ENCODE peak calls at places on chromosomes 13 and 19, in four cellular contexts. N is hepatocyte, I is heart left ventricle, R is upper lobe of left lung. E is an unnamed sample. For H3K9me3 and H3K27me3, the result is how much of the 10 kb centered on the place peaks cover.

GRCh38 chr13:34942732-34943674 is 933 bp downstream of the NBEA start:
- DNase-seq in N (peak), R (peak), I (peak), E (peak)

GRCh38 chr13:85879014-85879413 is 79.8 kb upstream of the SLITRK6 start:
- DNase-seq in I (no peak), N (no peak), R (no peak), E (no peak)

GRCh38 chr19:53158119-53158656 is 665 bp downstream of the ZNF347 start:
- DNase-seq in R (peak), N (peak), I (peak), E (peak)

GRCh38 chr19:40341601-40342482 is 6.4 kb downstream of the C19orf47 start:
- DNase-seq in R (peak), N (no peak), I (peak), E (no peak)

GRCh38 chr19:9914315-9915207 is 21.8 kb downstream of the OLFM2 start:
- DNase-seq in I (peak), R (peak), N (peak), E (peak)

GRCh38 chr13:110359840-110360301 is 52.8 kb downstream of the COL4A2 start:
- DNase-seq in R (no peak), N (no peak), I (no peak), E (no peak)

GRCh38 chr19:14440049-14440448 is 6.9 kb downstream of the PKN1 start:
- DNase-seq in R (peak), N (no peak), I (peak), E (peak)

GRCh38 chr13:35876601-35877000 is 254.6 kb downstream of the DCLK1 start:
- DNase-seq in I (no peak), R (no peak), N (no peak), E (no peak)

GRCh38 chr19:18046066-18046718 is 38.2 kb downstream of the ARRDC2 start:
- DNase-seq in R (no peak), I (no peak), N (no peak), E (no peak)

GRCh38 chr19:28217064-28217463 is 995.9 kb downstream of the UQCRFS1 start:
- DNase-seq in R (no peak), I (no peak), N (no peak), E (no peak)

GRCh38 chr13:83890358-83890757 is 8.1 kb upstream of the SLITRK1 start:
- DNase-seq in N (no peak), R (no peak), I (no peak), E (no peak)

GRCh38 chr13:19673473-19674430 is 40.3 kb downstream of the MPHOSPH8 start:
- DNase-seq in R (no peak), I (no peak), N (no peak), E (no peak)

GRCh38 chr19:54178581-54179261 is 5.8 kb upstream of the TMC4 start:
- DNase-seq in I (no peak), R (no peak), N (no peak), E (no peak)

GRCh38 chr19:19661675-19662251 is 1.7 kb downstream of the ATP13A1 start:
- DNase-seq in R (no peak), N (no peak), I (no peak), E (peak)

GRCh38 chr19:48398329-48399235 is 5.1 kb downstream of the GRIN2D start:
- DNase-seq in R (peak), I (peak), N (peak), E (peak)

GRCh38 chr13:51286135-51287002 is 53.1 kb upstream of the SERPINE3 start:
- DNase-seq in N (peak), I (peak), R (peak), E (peak)

GRCh38 chr19:17784201-17785008 is 10.5 kb upstream of the B3GNT3 start:
- DNase-seq in R (peak), I (peak), N (peak), E (peak)

GRCh38 chr19:40663712-40664692 is 26.4 kb downstream of the NUMBL start:
- DNase-seq in N (peak), I (peak), R (no peak), E (no peak)

GRCh38 chr13:31862828-31863227 is 123.5 kb downstream of the RXFP2 start:
- DNase-seq in R (no peak), I (no peak), N (no peak), E (no peak)

GRCh38 chr19:3062165-3063105 is at the start of gene TLE5:
- DNase-seq in R (peak), N (peak), I (peak), E (peak)

GRCh38 chr13:82655518-82655855 is 1226.8 kb downstream of the SLITRK1 start:
- DNase-seq in N (no peak), R (no peak), I (no peak), E (no peak)

GRCh38 chr19:4327252-4327876 is 11.3 kb downstream of the STAP2 start:
- DNase-seq in R (peak), I (peak), N (peak), E (peak)

GRCh38 chr19:5934779-5935472 is 20.9 kb downstream of the CAPS start:
- DNase-seq in N (peak), R (no peak), I (peak), E (no peak)

DNA sequence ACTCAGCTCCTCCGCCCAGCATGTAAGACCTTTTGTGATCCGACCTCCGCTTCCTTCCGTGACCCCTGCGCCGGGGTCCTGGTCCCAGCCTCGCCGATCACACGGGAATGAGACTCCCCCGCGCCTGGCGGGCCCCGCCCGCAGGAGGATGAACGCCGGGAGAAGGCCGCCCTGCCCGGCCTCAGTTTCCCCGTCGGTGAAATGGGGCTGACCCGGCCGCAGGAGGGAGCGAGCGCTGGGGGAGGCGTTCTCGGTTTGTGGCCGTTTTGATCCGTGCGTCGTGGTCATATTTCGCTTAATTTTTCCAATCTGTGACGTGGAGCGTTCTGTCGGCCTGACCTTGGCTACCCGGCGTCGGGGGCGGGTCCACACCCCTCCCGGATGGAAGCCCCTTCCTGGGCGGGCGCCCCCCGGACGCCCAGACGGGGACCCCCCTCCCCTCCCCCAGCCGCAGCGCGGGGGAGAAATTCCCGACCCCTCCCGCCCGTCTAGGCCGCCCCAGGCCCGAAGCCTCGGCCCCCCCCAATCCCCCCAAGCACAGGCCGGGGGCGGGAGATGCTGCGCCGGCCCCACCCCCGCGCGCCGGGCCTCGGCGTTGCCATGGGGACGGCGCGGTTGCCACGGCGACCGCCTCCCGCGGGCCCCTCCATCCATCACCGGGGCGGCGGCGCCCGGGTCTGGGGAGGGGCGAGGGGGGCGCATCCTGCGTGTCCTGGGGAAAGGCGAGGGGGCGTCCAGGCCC is 11.1 kb downstream of the PALM start:
- DNase-seq in N (no peak), I (no peak), R (no peak), E (no peak)
- H3K9me3 ChIP-seq in N (under half), I (under half), R (under half), E (under half)

DNA sequence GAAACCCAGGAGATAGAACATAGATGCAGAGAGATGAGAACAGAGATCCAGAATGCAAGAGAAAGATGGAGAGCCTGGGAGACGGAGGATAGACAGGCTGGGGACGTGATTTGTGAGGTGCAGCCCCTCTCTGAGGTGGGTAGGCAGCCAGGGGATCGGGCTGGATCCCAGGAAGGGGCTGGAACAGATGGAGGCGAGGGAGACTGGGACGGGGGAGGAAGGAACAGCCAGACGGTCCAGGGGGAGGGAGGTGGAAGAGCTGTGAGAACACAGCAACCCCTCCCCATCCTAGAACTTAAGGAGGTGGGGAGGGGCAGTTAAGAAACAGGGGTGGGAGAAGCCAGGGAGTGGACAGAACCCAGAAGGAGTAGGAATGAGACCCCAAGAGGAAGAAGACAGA is 3.1 kb downstream of the SLC17A7 start:
- DNase-seq in R (no peak), I (no peak), N (no peak), E (no peak)
- H3K27me3 ChIP-seq in R (under half), I (half or more), N (half or more), E (half or more)

GRCh38 chr13:48074006-48074405 is 20.9 kb downstream of the MED4 start:
- DNase-seq in I (no peak), N (no peak), R (no peak), E (no peak)

GRCh38 chr13:48070942-48071341 is 24.0 kb downstream of the MED4 start:
- DNase-seq in I (no peak), R (no peak), N (no peak), E (no peak)

GRCh38 chr13:48072787-48073186 is 22.1 kb downstream of the MED4 start:
- DNase-seq in R (no peak), N (no peak), I (no peak), E (no peak)

GRCh38 chr13:48069573-48069972 is 25.3 kb downstream of the MED4 start:
- DNase-seq in R (no peak), N (no peak), I (no peak), E (no peak)

GRCh38 chr13:48072304-48072703 is 22.6 kb downstream of the MED4 start:
- DNase-seq in N (no peak), R (no peak), I (no peak), E (no peak)
- H3K9me3 ChIP-seq in N (under half), R (under half), I (under half), E (under half)

DNA sequence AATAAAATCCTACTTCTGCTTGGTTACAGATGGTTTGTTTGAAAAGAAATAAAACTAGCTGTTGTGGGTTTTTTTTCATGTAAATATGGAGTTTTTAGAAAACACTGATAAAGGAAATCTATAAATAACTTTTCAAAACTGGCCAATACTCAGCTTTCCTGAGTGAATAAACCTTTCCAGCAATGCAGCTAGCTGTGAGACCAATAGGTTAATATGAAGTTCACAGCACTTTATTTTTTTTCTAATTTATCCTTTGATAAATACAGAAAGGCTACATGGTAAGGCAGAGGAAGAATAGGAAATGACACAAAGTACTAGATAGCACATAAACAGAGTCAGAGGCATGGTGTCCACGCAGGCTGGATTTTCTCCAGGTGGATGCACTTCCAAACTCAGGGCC is 154.0 kb downstream of the COG6 start:
- DNase-seq in R (no peak), N (no peak), I (no peak), E (no peak)
- H3K27me3 ChIP-seq in R (under half), N (under half), I (under half), E (under half)

DNA sequence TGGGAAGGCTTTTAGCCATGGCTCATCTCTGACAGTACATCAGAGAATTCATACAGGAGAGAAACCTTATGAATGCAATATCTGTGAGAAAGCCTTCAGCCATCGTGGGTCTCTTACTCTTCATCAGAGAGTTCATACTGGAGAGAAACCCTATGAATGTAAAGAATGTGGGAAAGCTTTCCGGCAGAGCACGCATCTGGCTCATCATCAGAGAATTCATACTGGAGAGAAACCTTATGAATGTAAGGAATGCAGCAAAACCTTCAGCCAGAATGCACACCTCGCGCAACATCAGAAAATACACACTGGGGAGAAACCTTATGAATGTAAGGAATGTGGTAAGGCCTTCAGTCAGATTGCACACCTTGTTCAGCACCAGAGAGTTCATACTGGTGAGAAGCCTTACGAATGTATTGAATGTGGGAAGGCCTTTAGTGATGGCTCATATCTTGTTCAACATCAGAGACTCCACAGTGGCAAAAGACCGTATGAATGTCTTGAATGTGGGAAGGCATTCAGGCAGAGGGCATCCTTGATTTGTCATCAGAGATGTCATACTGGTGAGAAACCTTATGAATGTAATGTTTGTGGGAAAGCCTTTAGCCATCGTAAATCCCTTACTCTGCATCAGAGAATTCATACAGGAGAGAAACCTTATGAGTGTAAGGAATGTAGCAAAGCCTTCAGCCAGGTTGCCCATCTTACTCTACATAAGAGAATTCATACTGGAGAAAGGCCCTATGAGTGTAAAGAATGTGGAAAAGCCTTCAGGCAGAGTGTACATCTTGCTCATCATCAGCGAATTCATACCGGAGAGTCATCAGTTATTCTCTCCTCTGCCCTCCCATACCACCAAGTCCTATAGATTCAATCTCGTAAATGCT is 10.7 kb downstream of the ZNF470 start:
- DNase-seq in N (no peak), I (no peak), R (no peak), E (no peak)
- H3K9me3 ChIP-seq in N (half or more), I (half or more), R (half or more), E (half or more)

GRCh38 chr13:39072842-39073241 is 34.6 kb downstream of the NHLRC3 start:
- DNase-seq in N (no peak), R (no peak), I (no peak), E (no peak)

GRCh38 chr13:39073983-39074382 is 35.7 kb downstream of the NHLRC3 start:
- DNase-seq in N (no peak), R (no peak), I (no peak), E (no peak)
- H3K27me3 ChIP-seq in N (under half), R (under half), I (under half), E (under half)

DNA sequence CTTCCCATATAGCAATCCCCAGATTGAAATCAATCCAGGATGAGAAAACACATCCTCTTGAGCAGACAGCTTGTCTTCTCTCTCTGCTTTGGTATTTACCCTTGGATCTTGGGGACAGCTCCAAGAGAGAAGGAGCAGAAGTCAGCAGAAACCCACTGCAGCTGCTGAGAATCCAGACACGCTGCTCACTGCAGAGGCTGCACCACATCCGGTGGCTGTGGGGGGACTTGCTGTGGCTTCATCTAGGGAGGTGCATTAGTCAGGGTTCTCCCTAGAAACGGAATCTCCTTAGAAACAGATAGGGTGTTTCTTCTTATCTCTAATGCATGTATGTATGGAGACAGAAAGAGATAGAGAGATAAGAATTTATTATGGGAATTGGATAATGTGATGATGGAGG is 2.7 kb downstream of the CYP4F12 start:
- DNase-seq in R (no peak), N (no peak), I (no peak), E (no peak)
- H3K9me3 ChIP-seq in R (under half), N (under half), I (under half), E (under half)